ENCODE peak calls at places on chromosomes 4 and X, in eight cellular contexts. One of them, this sample, is unnamed.

GRCh38 chr4:122668241-122668640 is 47.4 kb upstream of the IL21 start:
- DNase-seq in BJ: peak
- DNase-seq in hippocampal formation: no peak
- DNase-seq in stimulated activated naive CD4-positive, alpha-beta T cell treated with Interleukin-2 at 50 U/mL for 16 hours: no peak
- DNase-seq in skeletal muscle cell: peak
- DNase-seq in mucosa of descending colon: no peak
- DNase-seq in mesothelial cell of epicardium: no peak
- DNase-seq in EH: peak
- DNase-seq in this sample: no peak

GRCh38 chrX:45758319-45758718 is 557.6 kb upstream of the DIPK2B start:
- DNase-seq in BJ: peak
- DNase-seq in hippocampal formation: no peak
- DNase-seq in stimulated activated naive CD4-positive, alpha-beta T cell treated with Interleukin-2 at 50 U/mL for 16 hours: peak
- DNase-seq in skeletal muscle cell: peak
- DNase-seq in mucosa of descending colon: no peak
- DNase-seq in mesothelial cell of epicardium: no peak
- DNase-seq in EH: peak
- DNase-seq in this sample: no peak

GRCh38 chr4:74237425-74237966 is 70.8 kb upstream of the EPGN start:
- DNase-seq in BJ: no peak
- DNase-seq in hippocampal formation: no peak
- DNase-seq in stimulated activated naive CD4-positive, alpha-beta T cell treated with Interleukin-2 at 50 U/mL for 16 hours: no peak
- DNase-seq in skeletal muscle cell: no peak
- DNase-seq in mucosa of descending colon: no peak
- DNase-seq in mesothelial cell of epicardium: no peak
- DNase-seq in EH: no peak
- DNase-seq in this sample: no peak

GRCh38 chr4:56757270-56757746 is 64.2 kb downstream of the SPINK2 start:
- DNase-seq in BJ: no peak
- DNase-seq in hippocampal formation: no peak
- DNase-seq in stimulated activated naive CD4-positive, alpha-beta T cell treated with Interleukin-2 at 50 U/mL for 16 hours: no peak
- DNase-seq in skeletal muscle cell: peak
- DNase-seq in mucosa of descending colon: peak
- DNase-seq in mesothelial cell of epicardium: no peak
- DNase-seq in EH: peak
- DNase-seq in this sample: no peak

GRCh38 chr4:6548201-6548881 is 26.6 kb upstream of the MAN2B2 start:
- DNase-seq in BJ: no peak
- DNase-seq in hippocampal formation: peak
- DNase-seq in stimulated activated naive CD4-positive, alpha-beta T cell treated with Interleukin-2 at 50 U/mL for 16 hours: no peak
- DNase-seq in skeletal muscle cell: no peak
- DNase-seq in mucosa of descending colon: no peak
- DNase-seq in mesothelial cell of epicardium: no peak
- DNase-seq in EH: peak
- DNase-seq in this sample: no peak

GRCh38 chrX:150438165-150438564 is 75.0 kb downstream of the MAMLD1 start:
- DNase-seq in BJ: no peak
- DNase-seq in hippocampal formation: no peak
- DNase-seq in stimulated activated naive CD4-positive, alpha-beta T cell treated with Interleukin-2 at 50 U/mL for 16 hours: no peak
- DNase-seq in skeletal muscle cell: no peak
- DNase-seq in mucosa of descending colon: no peak
- DNase-seq in mesothelial cell of epicardium: no peak
- DNase-seq in EH: peak
- DNase-seq in this sample: no peak

GRCh38 chrX:136147966-136148365 is 633 bp downstream of the FHL1 start:
- DNase-seq in BJ: no peak
- DNase-seq in hippocampal formation: no peak
- DNase-seq in stimulated activated naive CD4-positive, alpha-beta T cell treated with Interleukin-2 at 50 U/mL for 16 hours: no peak
- DNase-seq in skeletal muscle cell: no peak
- DNase-seq in mucosa of descending colon: no peak
- DNase-seq in mesothelial cell of epicardium: no peak
- DNase-seq in EH: no peak
- DNase-seq in this sample: no peak

GRCh38 chrX:53239474-53239873 is 14.5 kb upstream of the KDM5C start:
- DNase-seq in BJ: no peak
- DNase-seq in hippocampal formation: no peak
- DNase-seq in stimulated activated naive CD4-positive, alpha-beta T cell treated with Interleukin-2 at 50 U/mL for 16 hours: peak
- DNase-seq in skeletal muscle cell: no peak
- DNase-seq in mucosa of descending colon: no peak
- DNase-seq in mesothelial cell of epicardium: no peak
- DNase-seq in EH: no peak
- DNase-seq in this sample: no peak

GRCh38 chr4:153465583-153465921 is 608 bp upstream of the TMEM131L start:
- DNase-seq in BJ: no peak
- DNase-seq in hippocampal formation: no peak
- DNase-seq in stimulated activated naive CD4-positive, alpha-beta T cell treated with Interleukin-2 at 50 U/mL for 16 hours: no peak
- DNase-seq in skeletal muscle cell: no peak
- DNase-seq in mucosa of descending colon: peak
- DNase-seq in mesothelial cell of epicardium: no peak
- DNase-seq in EH: peak
- DNase-seq in this sample: no peak

GRCh38 chr4:76447326-76447954 is 12.4 kb downstream of the SHROOM3 start:
- DNase-seq in BJ: no peak
- DNase-seq in hippocampal formation: peak
- DNase-seq in stimulated activated naive CD4-positive, alpha-beta T cell treated with Interleukin-2 at 50 U/mL for 16 hours: no peak
- DNase-seq in skeletal muscle cell: no peak
- DNase-seq in mucosa of descending colon: no peak
- DNase-seq in mesothelial cell of epicardium: no peak
- DNase-seq in EH: peak
- DNase-seq in this sample: no peak

GRCh38 chrX:123223409-123223808 is 39.3 kb downstream of the GRIA3 start:
- DNase-seq in BJ: no peak
- DNase-seq in hippocampal formation: no peak
- DNase-seq in stimulated activated naive CD4-positive, alpha-beta T cell treated with Interleukin-2 at 50 U/mL for 16 hours: no peak
- DNase-seq in skeletal muscle cell: no peak
- DNase-seq in mucosa of descending colon: no peak
- DNase-seq in mesothelial cell of epicardium: no peak
- DNase-seq in EH: peak
- DNase-seq in this sample: no peak

GRCh38 chr4:107036602-107037151 is 564 bp upstream of the DKK2 start:
- DNase-seq in BJ: no peak
- DNase-seq in hippocampal formation: no peak
- DNase-seq in stimulated activated naive CD4-positive, alpha-beta T cell treated with Interleukin-2 at 50 U/mL for 16 hours: no peak
- DNase-seq in skeletal muscle cell: no peak
- DNase-seq in mucosa of descending colon: no peak
- DNase-seq in mesothelial cell of epicardium: no peak
- DNase-seq in EH: no peak
- DNase-seq in this sample: no peak

GRCh38 chr4:81314196-81314896 is 99.3 kb upstream of the PRKG2 start:
- DNase-seq in BJ: peak
- DNase-seq in hippocampal formation: no peak
- DNase-seq in stimulated activated naive CD4-positive, alpha-beta T cell treated with Interleukin-2 at 50 U/mL for 16 hours: no peak
- DNase-seq in skeletal muscle cell: no peak
- DNase-seq in mucosa of descending colon: peak
- DNase-seq in mesothelial cell of epicardium: no peak
- DNase-seq in EH: peak
- DNase-seq in this sample: no peak

GRCh38 chrX:133465254-133465653 is 50.0 kb upstream of the GPC4 start:
- DNase-seq in BJ: no peak
- DNase-seq in hippocampal formation: no peak
- DNase-seq in stimulated activated naive CD4-positive, alpha-beta T cell treated with Interleukin-2 at 50 U/mL for 16 hours: no peak
- DNase-seq in skeletal muscle cell: no peak
- DNase-seq in mucosa of descending colon: no peak
- DNase-seq in mesothelial cell of epicardium: no peak
- DNase-seq in EH: no peak
- DNase-seq in this sample: no peak

GRCh38 chr4:53479731-53480525 is 102.5 kb downstream of the FIP1L1 start:
- DNase-seq in BJ: no peak
- DNase-seq in hippocampal formation: no peak
- DNase-seq in stimulated activated naive CD4-positive, alpha-beta T cell treated with Interleukin-2 at 50 U/mL for 16 hours: no peak
- DNase-seq in skeletal muscle cell: no peak
- DNase-seq in mucosa of descending colon: no peak
- DNase-seq in mesothelial cell of epicardium: no peak
- DNase-seq in EH: peak
- DNase-seq in this sample: no peak

GRCh38 chr4:273312-274017 is 31.8 kb downstream of the ZNF732 start:
- DNase-seq in BJ: no peak
- DNase-seq in hippocampal formation: no peak
- DNase-seq in stimulated activated naive CD4-positive, alpha-beta T cell treated with Interleukin-2 at 50 U/mL for 16 hours: no peak
- DNase-seq in skeletal muscle cell: no peak
- DNase-seq in mucosa of descending colon: no peak
- DNase-seq in mesothelial cell of epicardium: no peak
- DNase-seq in EH: no peak
- DNase-seq in this sample: no peak

GRCh38 chr4:151992755-151993154 is 231.9 kb upstream of the GATB start:
- DNase-seq in BJ: no peak
- DNase-seq in hippocampal formation: no peak
- DNase-seq in stimulated activated naive CD4-positive, alpha-beta T cell treated with Interleukin-2 at 50 U/mL for 16 hours: no peak
- DNase-seq in skeletal muscle cell: no peak
- DNase-seq in mucosa of descending colon: no peak
- DNase-seq in mesothelial cell of epicardium: no peak
- DNase-seq in EH: no peak
- DNase-seq in this sample: no peak

GRCh38 chrX:130118396-130118795 is 8.1 kb upstream of the ELF4 start:
- DNase-seq in BJ: no peak
- DNase-seq in hippocampal formation: no peak
- DNase-seq in stimulated activated naive CD4-positive, alpha-beta T cell treated with Interleukin-2 at 50 U/mL for 16 hours: peak
- DNase-seq in skeletal muscle cell: peak
- DNase-seq in mucosa of descending colon: no peak
- DNase-seq in mesothelial cell of epicardium: no peak
- DNase-seq in EH: peak
- DNase-seq in this sample: no peak

GRCh38 chr4:122647656-122648055 is 26.8 kb upstream of the IL21 start:
- DNase-seq in BJ: no peak
- DNase-seq in hippocampal formation: no peak
- DNase-seq in stimulated activated naive CD4-positive, alpha-beta T cell treated with Interleukin-2 at 50 U/mL for 16 hours: no peak
- DNase-seq in skeletal muscle cell: no peak
- DNase-seq in mucosa of descending colon: no peak
- DNase-seq in mesothelial cell of epicardium: no peak
- DNase-seq in EH: no peak
- DNase-seq in this sample: no peak

This sample was measured in hypothalamus.